ENCODE peak calls at places on chromosomes 2 and 18, in five cellular contexts. K is HepG2, C is suprapubic skin, L is transverse colon, O is Panc1. N is an unnamed sample.
A peak's percentile ranks its signal among the peaks of the same experiment; 100 is the strongest.

GRCh38 chr2:235659767-235660322 is 166.0 kb downstream of the AGAP1 start:
- DNase-seq in K (peak; percentile 23), C (no peak), L (no peak), O (no peak), N (no peak)

GRCh38 chr2:226656367-226656766 is 143.3 kb downstream of the IRS1 start:
- DNase-seq in K (peak; percentile 43), C (no peak), L (no peak), O (no peak), N (no peak)

GRCh38 chr2:36294290-36294689 is 61.3 kb upstream of the CRIM1 start:
- DNase-seq in K (no peak), C (no peak), L (no peak), O (no peak), N (no peak)

GRCh38 chr2:60339286-60339685 is 214.2 kb downstream of the BCL11A start:
- DNase-seq in K (no peak), C (no peak), L (no peak), O (no peak), N (no peak)

GRCh38 chr2:74291891-74292621 is 51.2 kb downstream of the SLC4A5 start:
- DNase-seq in K (no peak), C (no peak), L (no peak), O (no peak), N (no peak)

GRCh38 chr2:232893834-232894233 is 23.8 kb downstream of the SNORC start:
- DNase-seq in K (no peak), C (peak; percentile 54), L (no peak), O (no peak), N (no peak)

GRCh38 chr2:234293973-234294372 is 202.9 kb downstream of the ARL4C start:
- DNase-seq in K (no peak), C (no peak), L (no peak), O (no peak), N (no peak)

GRCh38 chr2:152594022-152594712 is 123.1 kb downstream of the PRPF40A start:
- DNase-seq in K (no peak), C (no peak), L (peak; percentile 47), O (no peak), N (peak; percentile 44)

GRCh38 chr18:44742741-44743311 is 62.1 kb downstream of the SETBP1 start:
- DNase-seq in K (no peak), C (no peak), L (no peak), O (no peak), N (no peak)

GRCh38 chr18:42074704-42075103 is 119.7 kb downstream of the PIK3C3 start:
- DNase-seq in K (no peak), C (no peak), L (no peak), O (no peak), N (no peak)

GRCh38 chr2:38466849-38467767 is 90.0 kb upstream of the ATL2 start:
- DNase-seq in K (no peak), C (no peak), L (no peak), O (no peak), N (no peak)

GRCh38 chr18:23935804-23936203 is 78.8 kb upstream of the TTC39C start:
- DNase-seq in K (no peak), C (peak; percentile 16), L (peak; percentile 21), O (no peak), N (no peak)

DNA sequence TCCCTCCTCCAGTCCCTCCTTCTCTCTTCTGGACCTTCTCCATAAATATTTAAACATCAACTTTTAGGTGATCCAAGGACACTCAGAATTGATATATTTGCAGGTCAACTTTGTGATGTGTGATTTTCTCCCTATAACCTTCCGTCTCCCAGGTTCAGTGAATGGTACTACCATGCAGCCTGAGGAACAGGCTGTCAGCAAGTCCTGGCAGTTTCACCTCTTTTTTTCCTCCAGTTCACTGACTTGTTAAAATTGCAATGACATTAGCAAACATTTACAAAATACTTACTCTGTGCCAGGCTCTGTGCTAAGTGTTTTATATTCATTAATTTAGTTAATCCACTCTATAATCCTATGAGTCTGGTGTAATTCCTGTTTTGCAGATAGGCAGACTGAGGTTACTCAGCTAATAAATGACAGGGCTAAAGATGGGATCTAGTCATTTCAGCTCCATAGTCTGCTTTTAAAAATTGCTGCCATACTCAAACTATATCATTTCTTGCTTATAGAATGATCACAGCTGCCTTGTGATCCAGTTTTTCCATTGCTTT is 7.9 kb downstream of the SLC3A1 start:
- DNase-seq in K (no peak), C (no peak), L (no peak), O (no peak), N (no peak)
- H3K27ac ChIP-seq in K (no peak overlapping the region), C (no peak overlapping the region), L (no peak overlapping the region), O (no peak overlapping the region), N (no peak overlapping the region)

GRCh38 chr2:218323526-218324472 is 31.5 kb upstream of the TMBIM1 start:
- DNase-seq in K (peak; percentile 66), C (no peak), L (peak; percentile 30), O (no peak), N (peak; percentile 48)
- TF ChIP-seq POLR2AphosphoS5 in K (peak; percentile 67), C (no peak), L (no peak), O (no peak), N (no peak)

GRCh38 chr2:199467462-199467822 is 9.7 kb upstream of the SATB2 start:
- DNase-seq in K (no peak), C (no peak), L (no peak), O (no peak), N (no peak)
- H3K4me1 ChIP-seq in K (peaks cover 28% of the 10 kb centered on the region), C (peaks cover 58% of the 10 kb centered on the region), L (peaks cover 61% of the 10 kb centered on the region), O (peaks cover 4% of the 10 kb centered on the region), N (no peaks in the 10 kb centered on the region)

GRCh38 chr2:215933141-215933540 is 80.2 kb downstream of the MREG start:
- DNase-seq in K (no peak), C (no peak), L (no peak), O (no peak), N (no peak)

GRCh38 chr2:215930505-215931233 is 82.7 kb downstream of the MREG start:
- DNase-seq in K (no peak), C (no peak), L (no peak), O (no peak), N (no peak)

GRCh38 chr2:215931256-215931903 is 82.0 kb downstream of the MREG start:
- DNase-seq in K (peak; percentile 80), C (no peak), L (peak; percentile 58), O (peak; percentile 72), N (peak; percentile 46)

GRCh38 chr2:215929602-215930335 is 83.6 kb downstream of the MREG start:
- DNase-seq in K (no peak), C (no peak), L (no peak), O (no peak), N (no peak)
- H3K27ac ChIP-seq in K (no peak overlapping the region), C (no peak overlapping the region), L (no peak overlapping the region), O (no peak overlapping the region), N (no peak overlapping the region)

DNA sequence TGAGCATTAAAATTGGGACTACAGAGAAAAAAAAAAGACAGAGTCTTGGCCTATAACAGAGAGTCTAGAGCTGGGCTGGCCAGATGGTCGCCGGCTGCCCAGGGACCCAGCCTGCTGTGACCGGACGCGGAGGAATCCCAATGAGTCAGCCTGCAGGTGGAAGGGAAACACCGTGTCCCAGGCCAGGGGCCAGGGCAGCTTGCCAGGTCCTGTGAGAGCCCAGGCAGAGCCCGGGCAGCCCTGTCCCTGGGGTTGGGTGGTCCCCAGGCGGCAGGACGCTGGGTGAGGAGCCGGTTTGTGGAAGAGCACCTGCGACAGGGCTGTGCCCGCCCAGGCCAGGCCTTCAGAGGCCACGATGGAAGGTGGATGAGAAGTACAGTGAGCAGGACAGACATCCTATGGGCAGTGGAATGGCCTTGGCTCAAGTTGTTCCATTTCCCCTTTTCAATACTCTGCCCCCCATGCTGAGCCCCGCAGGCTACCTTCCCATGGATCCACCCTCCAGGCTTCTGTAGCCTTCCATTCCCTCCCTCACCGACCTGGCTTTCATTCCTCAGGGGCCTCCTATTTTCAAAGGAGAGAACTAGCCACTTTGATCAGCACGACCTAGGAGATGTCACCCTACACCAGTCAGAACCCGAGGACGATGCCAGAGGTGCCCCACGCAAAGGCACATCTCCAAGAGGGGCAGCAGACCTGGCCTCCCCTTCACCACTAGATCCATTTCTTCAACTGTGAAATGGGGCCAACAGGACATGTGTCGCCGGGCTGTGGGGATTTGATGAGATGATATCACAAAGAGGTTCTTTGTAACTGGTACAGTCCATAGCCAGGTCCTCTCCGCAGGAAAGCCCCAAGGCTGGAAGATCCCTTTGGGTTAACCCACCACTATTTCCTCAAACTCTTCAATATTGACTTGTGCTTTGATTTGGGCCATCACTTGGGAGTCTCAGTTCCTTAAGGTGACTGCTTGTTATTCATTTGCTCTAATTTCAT is 87.5 kb downstream of the POLR1A start:
- DNase-seq in K (no peak), C (peak; percentile 73), L (peak; percentile 24), O (no peak), N (peak; percentile 39)
- TF ChIP-seq POLR2AphosphoS5 in K (no peak), C (no peak), L (no peak), O (no peak), N (peak; percentile 23)

N was measured in prostate gland.